ENCODE peak calls at places on chromosomes 3 and 15, in five cellular contexts. W is K562, U is H1, N is HepG2, P is SK-N-SH. J is an unnamed sample.

GRCh38 chr3:97719156-97719821 is 45.3 kb upstream of the ARL6 start:
- DNase-seq in W (peak), U (peak), N (peak), P (peak), J (peak)

GRCh38 chr3:140296796-140297352 is 361.9 kb downstream of the CLSTN2 start:
- DNase-seq in W (no peak), U (no peak), N (peak), P (no peak), J (no peak)

GRCh38 chr15:50257924-50258323 is 7.6 kb downstream of the HDC start:
- DNase-seq in W (no peak), U (no peak), N (no peak), P (no peak), J (peak)

GRCh38 chr15:71804695-71805470 is 5.5 kb upstream of the NR2E3 start:
- DNase-seq in W (no peak), U (no peak), N (no peak), P (peak), J (no peak)

GRCh38 chr15:54582863-54583643 is 604.8 kb downstream of the UNC13C start:
- DNase-seq in W (no peak), U (no peak), N (no peak), P (no peak), J (no peak)

GRCh38 chr15:93929375-93930094 is 301.8 kb upstream of the MCTP2 start:
- DNase-seq in W (no peak), U (peak), N (no peak), P (no peak), J (no peak)

GRCh38 chr3:45644467-45645201 is 44.6 kb upstream of the SACM1L start:
- DNase-seq in W (no peak), U (no peak), N (no peak), P (no peak), J (no peak)

GRCh38 chr15:29888651-29889050 is 66.4 kb upstream of the TJP1 start:
- DNase-seq in W (no peak), U (no peak), N (no peak), P (no peak), J (no peak)

GRCh38 chr3:21509706-21510105 is 241.3 kb downstream of the ZNF385D start:
- DNase-seq in W (no peak), U (no peak), N (no peak), P (no peak), J (peak)

GRCh38 chr3:187481426-187481825 is 113.2 kb downstream of the RTP4 start:
- DNase-seq in W (no peak), U (no peak), N (no peak), P (no peak), J (no peak)

GRCh38 chr3:174000675-174001074 is 603.1 kb downstream of the NLGN1 start:
- DNase-seq in W (no peak), U (no peak), N (no peak), P (no peak), J (no peak)

GRCh38 chr3:173977747-173978146 is 580.2 kb downstream of the NLGN1 start:
- DNase-seq in W (no peak), U (no peak), N (no peak), P (no peak), J (no peak)

GRCh38 chr15:99976811-99977271 is 243.6 kb upstream of the LYSMD4 start:
- DNase-seq in W (no peak), U (no peak), N (no peak), P (no peak), J (peak)

GRCh38 chr3:104805508-104805907 is 561.2 kb upstream of the ALCAM start:
- DNase-seq in W (no peak), U (no peak), N (no peak), P (peak), J (no peak)

GRCh38 chr3:162295323-162295983 is 798.8 kb downstream of the OTOL1 start:
- DNase-seq in W (no peak), U (no peak), N (no peak), P (no peak), J (no peak)

GRCh38 chr3:30006111-30006510 is 600.3 kb upstream of the TGFBR2 start:
- DNase-seq in W (no peak), U (no peak), N (no peak), P (no peak), J (no peak)

GRCh38 chr3:124504332-124505059 is 225.8 kb upstream of the UMPS start:
- DNase-seq in W (no peak), U (no peak), N (no peak), P (no peak), J (no peak)

GRCh38 chr3:54574906-54575305 is 353.0 kb downstream of the LRTM1 start:
- DNase-seq in W (no peak), U (no peak), N (no peak), P (no peak), J (no peak)

GRCh38 chr15:95557226-95558046 is 773.1 kb upstream of the NR2F2 start:
- DNase-seq in W (peak), U (no peak), N (peak), P (no peak), J (no peak)

GRCh38 chr3:15081960-15082664 is 16.8 kb downstream of the RBSN start:
- DNase-seq in W (no peak), U (no peak), N (no peak), P (no peak), J (peak)

GRCh38 chr3:3154879-3155610 is 24.4 kb downstream of the CRBN start:
- DNase-seq in W (no peak), U (no peak), N (no peak), P (no peak), J (no peak)

GRCh38 chr15:93347917-93348316 is 258.9 kb upstream of the RGMA start:
- DNase-seq in W (no peak), U (no peak), N (no peak), P (no peak), J (no peak)

GRCh38 chr15:52154896-52155865 is 36.0 kb downstream of the GNB5 start:
- DNase-seq in W (no peak), U (no peak), N (no peak), P (no peak), J (peak)

GRCh38 chr3:24496529-24497482 is 2.2 kb upstream of the THRB start:
- DNase-seq in W (peak), U (no peak), N (peak), P (peak), J (no peak)

GRCh38 chr3:142210608-142211007 is 14.8 kb downstream of the GK5 start:
- DNase-seq in W (no peak), U (no peak), N (no peak), P (no peak), J (no peak)

GRCh38 chr15:99343836-99344551 is 92.7 kb downstream of the LRRC28 start:
- DNase-seq in W (no peak), U (peak), N (no peak), P (peak), J (no peak)

GRCh38 chr15:25849431-25849921 is 13.7 kb downstream of the ATP10A start:
- DNase-seq in W (no peak), U (no peak), N (no peak), P (peak), J (no peak)

GRCh38 chr3:142866841-142867631 is 21.8 kb downstream of the PCOLCE2 start:
- DNase-seq in W (peak), U (peak), N (no peak), P (no peak), J (no peak)

GRCh38 chr15:26615188-26615926 is 157.5 kb downstream of the GABRB3 start:
- DNase-seq in W (no peak), U (no peak), N (no peak), P (no peak), J (no peak)

GRCh38 chr15:48017747-48018146 is 103.0 kb upstream of the SLC24A5 start:
- DNase-seq in W (no peak), U (no peak), N (no peak), P (no peak), J (no peak)

GRCh38 chr15:25790003-25790660 is 73.0 kb downstream of the ATP10A start:
- DNase-seq in W (no peak), U (no peak), N (no peak), P (no peak), J (no peak)

GRCh38 chr3:181797431-181797830 is 85.7 kb downstream of the SOX2 start:
- DNase-seq in W (no peak), U (no peak), N (no peak), P (no peak), J (no peak)

GRCh38 chr3:110995461-110996226 is 76.0 kb upstream of the NECTIN3 start:
- DNase-seq in W (no peak), U (no peak), N (peak), P (no peak), J (peak)

GRCh38 chr15:43939070-43939469 is 112.3 kb downstream of the WDR76 start:
- DNase-seq in W (peak), U (no peak), N (no peak), P (peak), J (no peak)

GRCh38 chr15:51580385-51580784 is 42.2 kb downstream of the DMXL2 start:
- DNase-seq in W (peak), U (no peak), N (no peak), P (no peak), J (peak)

GRCh38 chr3:10015476-10015904 is 10.7 kb upstream of the FANCD2 start:
- DNase-seq in W (no peak), U (no peak), N (no peak), P (no peak), J (peak)

GRCh38 chr3:172138031-172138538 is 98.7 kb downstream of the FNDC3B start:
- DNase-seq in W (no peak), U (no peak), N (no peak), P (no peak), J (no peak)

GRCh38 chr3:63508775-63509174 is 143.7 kb upstream of the SNTN start:
- DNase-seq in W (no peak), U (no peak), N (no peak), P (no peak), J (no peak)

GRCh38 chr3:145865329-145865904 is 295.6 kb downstream of the PLOD2 start:
- DNase-seq in W (no peak), U (no peak), N (no peak), P (no peak), J (no peak)

GRCh38 chr3:49005998-49006397 is 1.2 kb upstream of the WDR6 start:
- DNase-seq in W (no peak), U (no peak), N (no peak), P (no peak), J (no peak)
- H3K27ac ChIP-seq in W (peak), U (no peak), N (no peak), P (peak), J (peak)

GRCh38 chr3:121493431-121493830 is 52.4 kb downstream of the POLQ start:
- DNase-seq in W (no peak), U (no peak), N (no peak), P (no peak), J (no peak)
- TF ChIP-seq GABPA in W (no peak), U (no peak), N (no peak), P (no peak), J (no peak)

DNA sequence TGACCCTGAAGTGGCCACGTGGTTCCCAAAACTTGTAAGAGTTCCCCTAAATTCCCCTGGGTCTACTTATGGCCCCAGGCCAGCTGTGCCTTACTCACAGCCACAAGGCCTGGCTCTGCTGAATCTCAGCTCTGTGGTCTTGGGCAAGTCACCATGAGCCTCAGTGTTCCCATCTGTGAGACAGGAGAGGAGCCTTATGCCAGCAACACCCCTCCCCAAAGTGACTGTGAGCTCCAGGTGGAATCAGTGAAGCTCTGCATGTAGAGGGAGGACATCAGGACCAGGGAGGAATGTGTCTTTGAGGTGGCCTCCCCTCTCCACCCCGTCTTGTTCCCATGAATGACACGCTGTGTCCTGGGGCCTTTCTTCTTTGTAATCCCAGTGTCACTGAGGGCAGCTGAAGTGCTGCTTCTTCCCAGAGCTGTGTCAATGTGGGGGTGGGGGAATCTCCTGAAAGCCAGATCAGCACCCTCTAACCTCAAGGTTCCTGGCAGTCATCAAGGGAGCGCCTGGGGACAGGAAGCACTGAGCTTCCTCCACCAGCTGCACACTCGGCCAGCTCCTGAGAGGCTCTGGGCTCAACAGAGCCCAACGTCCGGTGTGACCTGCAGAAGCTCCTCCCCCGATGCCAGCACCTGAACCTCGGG is 258.9 kb downstream of the UACA start:
- DNase-seq in W (no peak), U (no peak), N (no peak), P (peak), J (peak)
- H3K27ac ChIP-seq in W (no peak), U (no peak), N (no peak), P (no peak), J (peak)

DNA sequence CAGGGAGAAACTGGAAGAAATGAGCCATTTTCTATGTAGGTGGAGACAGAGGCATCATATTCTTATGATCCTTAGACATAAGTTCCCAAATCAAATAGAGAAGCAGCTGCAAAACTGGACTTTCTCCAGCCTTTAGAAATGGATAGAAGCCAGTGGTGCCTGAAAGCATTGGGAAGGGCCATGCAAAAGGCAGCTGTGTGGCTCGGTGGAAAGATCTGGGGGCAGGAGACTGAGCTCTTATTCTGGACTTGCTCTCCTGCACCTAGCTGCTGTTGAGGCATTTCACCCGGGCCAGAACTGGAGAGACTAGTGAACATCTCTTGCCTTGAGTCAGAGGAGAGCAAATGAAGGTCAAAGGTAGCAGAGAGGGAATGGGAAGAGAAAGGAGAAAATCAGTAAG is 73.1 kb downstream of the TFG start:
- DNase-seq in W (no peak), U (no peak), N (no peak), P (no peak), J (no peak)
- TF ChIP-seq GABPA in W (no peak), U (no peak), N (no peak), P (no peak), J (no peak)

DNA sequence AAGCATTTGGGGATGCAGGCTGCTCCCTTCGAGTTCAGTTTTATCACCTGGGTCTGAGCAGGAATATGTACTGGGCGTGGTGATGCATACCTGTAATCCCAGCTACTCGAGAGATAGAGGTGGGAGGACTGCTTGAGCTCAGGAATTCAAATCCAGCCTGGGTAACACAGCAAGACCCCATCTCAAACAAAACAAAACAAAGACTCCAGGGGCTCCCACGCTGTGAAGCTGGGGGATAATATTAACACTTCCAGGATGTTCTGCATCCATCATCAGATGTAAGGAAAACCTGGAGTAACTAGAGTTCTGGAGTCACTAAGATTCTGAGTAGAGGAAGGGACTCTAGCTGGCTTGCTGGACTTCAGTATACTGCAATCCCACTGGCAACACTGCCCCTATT is 40.6 kb downstream of the LYZL4 start:
- DNase-seq in W (no peak), U (no peak), N (no peak), P (no peak), J (no peak)
- H3K27ac ChIP-seq in W (no peak), U (peak), N (no peak), P (no peak), J (no peak)

GRCh38 chr3:40267940-40268707 is 41.4 kb upstream of the EIF1B start:
- DNase-seq in W (no peak), U (no peak), N (no peak), P (peak), J (no peak)
- TF ChIP-seq GABPA in W (no peak), U (no peak), N (no peak), P (no peak), J (no peak)

DNA sequence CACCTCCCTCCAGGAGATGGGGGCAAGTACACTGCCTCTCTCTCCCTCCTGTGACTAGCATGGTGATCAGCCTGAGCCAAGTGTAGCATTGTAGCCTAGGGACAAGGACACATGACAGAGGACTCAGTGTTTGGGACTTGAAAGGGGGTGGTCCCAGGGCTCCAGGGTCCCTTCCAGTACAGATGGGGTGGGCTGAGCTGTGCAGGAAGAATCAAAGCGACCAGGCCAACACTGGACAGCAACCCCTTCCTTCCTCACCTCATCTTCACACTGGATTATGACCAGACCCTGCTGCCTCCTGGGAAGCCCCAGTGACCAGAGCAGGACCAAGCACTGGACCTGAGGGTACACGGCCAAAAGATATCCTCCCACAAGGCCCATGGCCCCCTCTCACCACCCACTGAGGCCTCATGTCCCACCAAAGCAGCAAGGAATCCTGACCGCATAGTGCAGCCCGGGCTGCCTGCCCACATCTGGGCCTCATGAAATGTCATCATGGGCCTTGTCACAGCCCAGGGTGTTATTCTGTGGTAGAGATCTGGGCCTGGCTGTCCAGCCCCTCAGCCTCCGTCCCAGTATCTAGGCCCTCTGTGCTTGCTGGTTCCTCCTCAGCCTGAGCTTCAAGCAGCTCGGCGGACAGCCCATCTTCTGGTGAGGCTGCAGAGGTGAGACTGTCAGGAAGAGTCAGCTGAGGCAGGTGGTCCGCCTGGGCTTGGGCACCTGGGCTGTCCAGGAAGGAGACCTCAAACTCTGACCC is 9.5 kb downstream of the GORASP1 start:
- DNase-seq in W (no peak), U (no peak), N (no peak), P (no peak), J (no peak)
- H3K27ac ChIP-seq in W (no peak), U (no peak), N (no peak), P (no peak), J (no peak)

GRCh38 chr3:129663045-129663446 is 56.6 kb upstream of the PLXND1 start:
- DNase-seq in W (no peak), U (peak), N (peak), P (no peak), J (no peak)
- TF ChIP-seq GABPA in W (no peak), U (no peak), N (no peak), P (no peak), J (no peak)

GRCh38 chr3:133776794-133777438 is 28.7 kb upstream of the SRPRB start:
- DNase-seq in W (peak), U (no peak), N (no peak), P (no peak), J (no peak)

GRCh38 chr3:133781570-133781969 is 24.0 kb upstream of the SRPRB start:
- DNase-seq in W (no peak), U (no peak), N (no peak), P (no peak), J (no peak)

GRCh38 chr3:133777807-133778568 is 27.6 kb upstream of the SRPRB start:
- DNase-seq in W (no peak), U (no peak), N (no peak), P (no peak), J (no peak)

GRCh38 chr3:133782454-133782853 is 23.2 kb upstream of the SRPRB start:
- DNase-seq in W (no peak), U (no peak), N (no peak), P (no peak), J (no peak)

DNA sequence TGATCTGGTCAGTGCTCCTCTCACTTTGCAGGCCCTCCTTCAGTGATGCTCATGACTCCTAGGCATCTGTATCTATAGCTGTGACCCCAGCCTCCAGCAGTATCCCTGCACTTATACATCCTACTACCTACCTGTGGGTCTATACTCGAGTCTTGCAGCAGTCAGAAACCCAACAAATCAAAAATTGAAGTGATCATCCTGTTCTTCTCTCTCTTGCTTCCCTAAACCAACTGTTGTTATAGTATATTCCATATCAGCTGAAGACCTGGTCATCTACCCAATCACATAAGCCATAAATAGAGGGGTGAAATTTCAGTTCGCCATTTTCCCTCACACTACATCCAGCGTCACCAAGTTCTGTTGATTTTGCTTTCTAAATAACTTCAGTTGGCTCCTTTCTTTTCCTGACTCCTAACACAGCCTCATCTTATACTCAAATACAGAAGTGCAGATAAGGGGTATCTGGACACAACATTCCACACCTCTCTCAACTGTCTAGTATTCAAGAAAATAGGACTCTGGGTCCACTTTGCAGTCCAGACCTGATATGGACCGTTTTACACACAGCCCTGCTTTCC is 25.9 kb upstream of the SRPRB start:
- DNase-seq in W (no peak), U (no peak), N (no peak), P (no peak), J (no peak)
- H3K27ac ChIP-seq in W (no peak), U (no peak), N (no peak), P (no peak), J (no peak)